ENCODE peak calls at places on chromosomes 2 and 18, in five cellular contexts. T is K562, G is mammary epithelial cell, Q is IMR-90, L is astrocyte. K is an unnamed sample.

GRCh38 chr2:68465081-68465916 is 1.8 kb downstream of the FBXO48 start:
- DNase-seq in T (no peak), G (peak; percentile 61), Q (peak; percentile 33), L (no peak), K (no peak)

GRCh38 chr2:165287083-165287778 is 48.0 kb downstream of the SCN2A start:
- DNase-seq in T (no peak), G (no peak), Q (no peak), L (no peak), K (no peak)

GRCh38 chr2:85188852-85189251 is 55.7 kb downstream of the TCF7L1 start:
- DNase-seq in T (no peak), G (no peak), Q (no peak), L (peak; percentile 27), K (no peak)

GRCh38 chr2:8514748-8515389 is 167.0 kb upstream of the ID2 start:
- DNase-seq in T (no peak), G (no peak), Q (no peak), L (no peak), K (no peak)

GRCh38 chr18:76741346-76741745 is 81.0 kb upstream of the ZNF236 start:
- DNase-seq in T (no peak), G (peak; percentile 39), Q (no peak), L (no peak), K (no peak)

GRCh38 chr2:109020217-109020637 is 31.2 kb upstream of the EDAR start:
- DNase-seq in T (no peak), G (no peak), Q (peak; percentile 7), L (peak; percentile 58), K (no peak)

GRCh38 chr2:232009639-232010274 is 48.2 kb downstream of the DIS3L2 start:
- DNase-seq in T (peak; percentile 2), G (no peak), Q (no peak), L (no peak), K (no peak)

GRCh38 chr2:59025157-59025757 is 784.1 kb upstream of the FANCL start:
- DNase-seq in T (peak; percentile 55), G (peak; percentile 1), Q (peak; percentile 26), L (no peak), K (peak; percentile 19)

GRCh38 chr2:45013229-45014015 is 4.2 kb upstream of the SIX2 start:
- DNase-seq in T (no peak), G (no peak), Q (no peak), L (no peak), K (no peak)

GRCh38 chr2:3611611-3612010 is 16.7 kb downstream of the COLEC11 start:
- DNase-seq in T (no peak), G (no peak), Q (no peak), L (no peak), K (peak; percentile 7)

GRCh38 chr2:134668821-134669220 is 50.0 kb downstream of the TMEM163 start:
- DNase-seq in T (no peak), G (no peak), Q (no peak), L (peak; percentile 75), K (no peak)

GRCh38 chr2:148545387-148546256 is 98.9 kb upstream of the EPC2 start:
- DNase-seq in T (no peak), G (no peak), Q (no peak), L (no peak), K (no peak)

GRCh38 chr18:22977847-22978701 is 44.9 kb downstream of the RBBP8 start:
- DNase-seq in T (no peak), G (peak; percentile 89), Q (peak; percentile 89), L (peak; percentile 92), K (no peak)

GRCh38 chr2:120319135-120319534 is 26.8 kb upstream of the INHBB start:
- DNase-seq in T (no peak), G (no peak), Q (no peak), L (no peak), K (no peak)

GRCh38 chr2:23384551-23385349 is at the start of gene KLHL29:
- DNase-seq in T (peak; percentile 69), G (peak; percentile 65), Q (peak; percentile 71), L (peak; percentile 41), K (peak; percentile 90)

GRCh38 chr18:8990276-8991031 is 112.0 kb upstream of the NDUFV2 start:
- DNase-seq in T (no peak), G (no peak), Q (no peak), L (peak; percentile 60), K (no peak)

GRCh38 chr2:240216197-240216596 is 75.7 kb upstream of the OTOS start:
- DNase-seq in T (no peak), G (no peak), Q (no peak), L (no peak), K (no peak)

GRCh38 chr2:30233142-30233961 is 2.0 kb downstream of the LBH start:
- DNase-seq in T (no peak), G (no peak), Q (no peak), L (no peak), K (no peak)

GRCh38 chr18:9973461-9973860 is 59.6 kb downstream of the VAPA start:
- DNase-seq in T (no peak), G (no peak), Q (no peak), L (no peak), K (no peak)

GRCh38 chr18:79682896-79683625 is 3.5 kb downstream of the CTDP1 start:
- DNase-seq in T (no peak), G (no peak), Q (no peak), L (no peak), K (no peak)

GRCh38 chr2:11661891-11662435 is 8.0 kb downstream of the NTSR2 start:
- DNase-seq in T (no peak), G (no peak), Q (no peak), L (no peak), K (no peak)

GRCh38 chr2:3242747-3243369 is 134.8 kb downstream of the EIPR1 start:
- DNase-seq in T (no peak), G (no peak), Q (peak; percentile 27), L (no peak), K (no peak)

GRCh38 chr2:166458682-166459081 is 35.4 kb downstream of the SCN7A start:
- DNase-seq in T (no peak), G (no peak), Q (no peak), L (no peak), K (no peak)

GRCh38 chr2:8684885-8685696 is 3.2 kb downstream of the ID2 start:
- DNase-seq in T (peak; percentile 45), G (peak; percentile 24), Q (peak; percentile 52), L (peak; percentile 36), K (peak; percentile 89)

GRCh38 chr18:40431071-40431998 is 1523.7 kb upstream of the PIK3C3 start:
- DNase-seq in T (no peak), G (no peak), Q (no peak), L (no peak), K (no peak)

GRCh38 chr2:217729426-217730058 is 273.3 kb downstream of the TNS1 start:
- DNase-seq in T (no peak), G (no peak), Q (peak; percentile 13), L (no peak), K (no peak)

GRCh38 chr18:3449702-3450357 is at the start of gene TGIF1:
- DNase-seq in T (peak; percentile 91), G (peak; percentile 83), Q (peak; percentile 77), L (peak; percentile 69), K (peak; percentile 92)

GRCh38 chr2:61244694-61245093 is 82.7 kb downstream of the C2orf74 start:
- DNase-seq in T (no peak), G (no peak), Q (no peak), L (no peak), K (no peak)

GRCh38 chr2:231717281-231718180 is 9.2 kb downstream of the PTMA start:
- DNase-seq in T (peak; percentile 44), G (peak; percentile 47), Q (peak; percentile 76), L (peak; percentile 67), K (no peak)

GRCh38 chr2:149084924-149085795 is 46.7 kb downstream of the LYPD6B start:
- DNase-seq in T (no peak), G (no peak), Q (no peak), L (no peak), K (no peak)

GRCh38 chr2:219018726-219019125 is 22.6 kb downstream of the CFAP65 start:
- DNase-seq in T (no peak), G (no peak), Q (no peak), L (no peak), K (no peak)

GRCh38 chr18:68482815-68483214 is 232.1 kb downstream of the TMX3 start:
- DNase-seq in T (no peak), G (no peak), Q (no peak), L (no peak), K (no peak)

GRCh38 chr2:121992700-121993099 is 237.2 kb downstream of the TSN start:
- DNase-seq in T (no peak), G (no peak), Q (no peak), L (no peak), K (no peak)

GRCh38 chr18:3103576-3103975 is 90.6 kb upstream of the LPIN2 start:
- DNase-seq in T (no peak), G (no peak), Q (no peak), L (no peak), K (no peak)

GRCh38 chr18:67586101-67586500 is 69.6 kb upstream of the DSEL start:
- DNase-seq in T (no peak), G (no peak), Q (no peak), L (no peak), K (no peak)

GRCh38 chr2:2020897-2021296 is 276.6 kb upstream of the PXDN start:
- DNase-seq in T (no peak), G (no peak), Q (no peak), L (no peak), K (no peak)
- H3K27ac ChIP-seq in T (no peak overlapping the region), G (no peak overlapping the region), Q (no peak overlapping the region), L (no peak overlapping the region), K (no peak overlapping the region)

DNA sequence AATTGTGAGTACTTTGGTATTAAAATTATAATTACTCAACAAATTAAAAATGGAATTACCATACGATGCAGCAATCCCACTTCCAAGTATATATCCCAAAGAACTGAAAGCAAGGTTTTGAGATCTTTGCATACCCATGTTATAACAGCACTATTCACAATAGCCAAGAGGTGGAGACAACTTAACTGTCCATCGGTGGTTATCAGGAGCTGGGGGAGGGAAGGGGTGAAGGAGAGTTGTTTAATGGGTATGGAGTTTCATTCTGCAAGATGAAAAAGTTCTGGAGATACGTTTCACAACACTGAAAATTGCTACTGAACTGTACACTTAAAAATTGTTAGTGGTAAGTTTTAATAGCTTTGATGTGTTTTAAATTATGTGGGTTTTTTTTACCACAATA is 25.7 kb downstream of the RAB10 start:
- DNase-seq in T (peak; percentile 70), G (no peak), Q (no peak), L (no peak), K (no peak)
- TF ChIP-seq CTCF in T (peak; percentile 40), G (no peak), Q (peak; percentile 6), L (no peak), K (no peak)

GRCh38 chr18:28113271-28114023 is 63.5 kb downstream of the CDH2 start:
- DNase-seq in T (no peak), G (no peak), Q (peak; percentile 28), L (no peak), K (no peak)

GRCh38 chr18:28109781-28110460 is 67.0 kb downstream of the CDH2 start:
- DNase-seq in T (no peak), G (no peak), Q (no peak), L (peak; percentile 45), K (no peak)

GRCh38 chr18:28108801-28109200 is 68.1 kb downstream of the CDH2 start:
- DNase-seq in T (no peak), G (peak; percentile 33), Q (no peak), L (peak; percentile 60), K (no peak)

GRCh38 chr18:28112056-28112470 is 64.9 kb downstream of the CDH2 start:
- DNase-seq in T (no peak), G (peak; percentile 14), Q (peak; percentile 89), L (peak; percentile 95), K (no peak)

GRCh38 chr18:28110924-28111323 is 66.0 kb downstream of the CDH2 start:
- DNase-seq in T (no peak), G (no peak), Q (no peak), L (no peak), K (no peak)
- H3K9ac ChIP-seq in T (no peak overlapping the region), G (no peak overlapping the region), Q (no peak overlapping the region), L (peak overlapping the region; percentile 80), K (no peak overlapping the region)

GRCh38 chr2:82342351-82342750 is 2037.8 kb upstream of the LRRTM1 start:
- DNase-seq in T (no peak), G (no peak), Q (no peak), L (no peak), K (no peak)
- H3K27ac ChIP-seq in T (no peak overlapping the region), G (no peak overlapping the region), Q (no peak overlapping the region), L (no peak overlapping the region), K (no peak overlapping the region)

K was measured in colonic mucosa.